ENCODE peak calls at places on chromosomes 13 and 19, in four cellular contexts. W, P, X and Q are unnamed samples.

GRCh38 chr13:75255653-75256052 is 226.3 kb downstream of the TBC1D4 start:
- DNase-seq in P (no peak), W (no peak), X (no peak), Q (no peak)

GRCh38 chr19:53912653-53913052 is 3.6 kb downstream of the CACNG7 start:
- DNase-seq in P (no peak), W (no peak), X (no peak), Q (peak)

GRCh38 chr19:40284501-40285352 is at the start of gene AKT2:
- DNase-seq in W (peak), P (no peak), X (no peak), Q (peak)

GRCh38 chr13:52348081-52348480 is 57.9 kb downstream of the THSD1 start:
- DNase-seq in P (no peak), W (no peak), X (no peak), Q (peak)

GRCh38 chr13:101025519-101025918 is 350.9 kb upstream of the TMTC4 start:
- DNase-seq in P (no peak), X (no peak), W (no peak), Q (no peak)

GRCh38 chr19:38850976-38851621 is 1.3 kb upstream of the HNRNPL start:
- DNase-seq in X (peak), P (no peak), W (no peak), Q (peak)

GRCh38 chr13:107808388-107808787 is 406.9 kb downstream of the LIG4 start:
- DNase-seq in W (no peak), X (no peak), P (no peak), Q (no peak)

GRCh38 chr13:51397262-51397933 is 55.4 kb downstream of the INTS6 start:
- DNase-seq in X (no peak), P (peak), W (no peak), Q (peak)

GRCh38 chr13:23637813-23638212 is 67.6 kb downstream of the TNFRSF19 start:
- DNase-seq in P (no peak), X (no peak), W (no peak), Q (no peak)

GRCh38 chr19:28705008-28705407 is 507.9 kb downstream of the UQCRFS1 start:
- DNase-seq in W (peak), P (no peak), X (no peak), Q (no peak)

GRCh38 chr13:32390048-32390447 is 37.9 kb downstream of the N4BP2L1 start:
- DNase-seq in P (no peak), X (no peak), W (no peak), Q (no peak)

GRCh38 chr13:44870456-44870929 is 118.8 kb downstream of the NUFIP1 start:
- DNase-seq in P (no peak), X (no peak), W (no peak), Q (no peak)

GRCh38 chr19:778910-779653 is 18.2 kb upstream of the PTBP1 start:
- DNase-seq in W (peak), P (peak), X (peak), Q (no peak)
- TF ChIP-seq POLR2A in W (no peak), P (no peak), X (no peak), Q (no peak)

GRCh38 chr13:106795847-106796246 is 227.9 kb upstream of the ARGLU1 start:
- DNase-seq in W (no peak), X (no peak), P (no peak), Q (no peak)
- TF ChIP-seq POLR2A in W (no peak), X (no peak), P (no peak), Q (no peak)

DNA sequence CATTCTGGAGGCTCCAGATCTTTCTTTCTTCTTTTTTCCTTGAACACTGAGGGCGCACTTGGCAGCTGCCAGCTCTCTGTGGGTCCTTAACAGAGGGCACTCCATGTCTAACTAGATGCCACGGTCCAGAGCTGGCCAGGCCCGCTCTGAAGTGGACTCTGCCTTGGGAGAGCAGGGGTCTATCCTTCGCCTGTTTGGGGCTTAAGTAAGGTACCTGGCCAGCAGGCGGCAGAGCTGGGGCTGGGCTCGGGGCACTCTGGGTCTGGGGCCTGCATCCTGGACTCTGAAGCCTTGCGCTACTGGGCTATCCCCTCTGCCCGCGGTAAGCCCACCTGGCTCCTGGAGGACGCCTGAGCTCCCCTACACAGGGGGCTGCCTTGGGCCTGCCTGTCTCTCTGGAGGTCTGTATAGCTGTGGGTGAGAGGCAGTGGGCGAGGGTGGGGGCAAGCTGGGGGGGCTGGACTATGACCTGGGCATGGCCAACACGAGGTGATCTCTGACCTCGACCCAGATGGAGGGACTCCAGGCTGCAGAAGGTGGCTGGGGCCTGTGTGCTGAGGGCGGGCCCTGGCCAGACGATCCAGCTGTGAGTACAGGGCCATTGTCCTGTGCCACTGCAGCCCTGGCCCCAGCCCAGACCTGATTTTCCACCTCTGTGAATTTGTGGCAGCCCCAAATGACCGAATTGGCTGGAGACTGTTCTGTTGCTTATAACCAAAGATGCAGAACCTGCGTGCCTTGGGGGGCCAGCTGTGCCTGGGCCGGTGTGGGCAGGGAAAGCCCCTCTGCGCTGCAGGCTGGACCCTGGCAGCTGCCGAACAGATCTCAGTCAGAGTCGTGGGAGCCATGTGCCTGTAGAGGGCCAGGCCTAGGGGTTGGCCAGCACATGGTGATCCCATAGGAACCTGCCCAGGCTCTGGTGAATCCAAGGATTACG is 26.5 kb downstream of the CEBPG start:
- DNase-seq in W (no peak), X (no peak), P (no peak), Q (no peak)
- TF ChIP-seq POLR2A in W (no peak), X (no peak), P (no peak), Q (no peak)

GRCh38 chr19:3656747-3657394 is 30.3 kb upstream of the CACTIN start:
- DNase-seq in P (no peak), X (no peak), W (no peak), Q (no peak)

GRCh38 chr19:3656073-3656746 is 29.6 kb upstream of the CACTIN start:
- DNase-seq in W (no peak), P (no peak), X (no peak), Q (no peak)

GRCh38 chr19:3657395-3657769 is 30.8 kb upstream of the CACTIN start:
- DNase-seq in X (no peak), W (no peak), P (no peak), Q (no peak)

GRCh38 chr19:3653865-3654513 is 27.4 kb upstream of the CACTIN start:
- DNase-seq in P (no peak), W (no peak), X (no peak), Q (no peak)

GRCh38 chr19:3655402-3656072 is 28.9 kb upstream of the CACTIN start:
- DNase-seq in W (no peak), P (no peak), X (peak), Q (no peak)
- TF ChIP-seq POLR2A in W (no peak), P (no peak), X (no peak), Q (no peak)